ENCODE peak calls at places on chromosomes 5 and 9, in six cellular contexts. Z is CD4-positive, alpha-beta T cell; M is activated CD4-positive, CD25-positive, alpha-beta regulatory T cell treated with anti-CD3 and anti-CD28 coated beads, Interleukin-2, amount 50 U/mL, for 16 hours; F is activated naive CD8-positive, alpha-beta T cell treated with anti-CD3 and anti-CD28 coated beads, Interleukin-2, amount 10 ng/mL, durations not matched to agents 7 days and 5 days; G is T-helper 9 cell; P is keratinocyte. V is an unnamed sample.

GRCh38 chr9:117826837-117827236 is 122.6 kb downstream of the TLR4 start:
- DNase-seq in G (no peak), Z (no peak), M (no peak), P (no peak), F (no peak), V (no peak)

GRCh38 chr5:93735378-93735777 is 6.0 kb downstream of the POU5F2 start:
- DNase-seq in Z (no peak), P (no peak), G (no peak), M (no peak), F (no peak), V (no peak)

GRCh38 chr5:135951807-135952206 is 3.0 kb downstream of the LECT2 start:
- DNase-seq in P (no peak), G (no peak), M (no peak), Z (no peak), F (no peak), V (no peak)

GRCh38 chr5:150068472-150068871 is 17.9 kb downstream of the CSF1R start:
- DNase-seq in G (no peak), P (no peak), Z (no peak), M (no peak), F (no peak), V (no peak)

GRCh38 chr5:30607301-30607700 is 586.2 kb upstream of the CDH6 start:
- DNase-seq in M (no peak), F (no peak), P (no peak), Z (no peak), G (no peak), V (no peak)

GRCh38 chr5:124677376-124677998 is 69.0 kb downstream of the ZNF608 start:
- DNase-seq in P (no peak), M (no peak), G (no peak), Z (no peak), F (no peak), V (no peak)

GRCh38 chr5:9498541-9499497 is 47.1 kb downstream of the SEMA5A start:
- DNase-seq in P (peak; percentile 60), Z (no peak), M (no peak), F (no peak), G (no peak), V (no peak)

GRCh38 chr5:79030663-79031480 is 38.6 kb downstream of the DMGDH start:
- DNase-seq in Z (no peak), F (no peak), M (no peak), G (no peak), P (no peak), V (no peak)

GRCh38 chr9:114386886-114387677 is 700 bp downstream of the AKNA start:
- DNase-seq in P (no peak), G (no peak), F (peak; percentile 55), Z (peak; percentile 18), M (no peak), V (peak; percentile 65)

GRCh38 chr5:43409809-43410271 is 2.4 kb downstream of the CCL28 start:
- DNase-seq in Z (no peak), G (no peak), F (no peak), M (no peak), P (no peak), V (no peak)

GRCh38 chr5:149420509-149421371 is 41.6 kb upstream of the IL17B start:
- DNase-seq in F (no peak), Z (no peak), M (no peak), P (no peak), G (no peak), V (no peak)

GRCh38 chr9:79568337-79569084 is 3.3 kb upstream of the TLE4 start:
- DNase-seq in G (no peak), M (no peak), P (no peak), F (no peak), Z (no peak), V (peak; percentile 50)

GRCh38 chr5:55665065-55665464 is 47.1 kb downstream of the SLC38A9 start:
- DNase-seq in G (no peak), M (no peak), Z (no peak), F (no peak), P (no peak), V (no peak)

GRCh38 chr5:112975721-112976431 is 722 bp upstream of the DCP2 start:
- DNase-seq in F (no peak), G (no peak), M (no peak), Z (no peak), P (no peak), V (no peak)

GRCh38 chr5:36033050-36033449 is 33.6 kb downstream of the UGT3A2 start:
- DNase-seq in P (no peak), G (no peak), M (no peak), F (no peak), Z (no peak), V (no peak)